ENCODE peak calls at places on chromosomes 7 and 10, in four cellular contexts. I is tibial artery; E is aorta; R is CD4-positive, alpha-beta T cell. C is an unnamed sample. For H3K27me3, the result is how much of the 10 kb centered on the place peaks cover.

GRCh38 chr7:26992670-26993069 is 103.1 kb downstream of the HOXA1 start:
- DNase-seq in I (no peak), E (no peak), R (no peak), C (no peak)

GRCh38 chr7:130982160-130982638 is 248.2 kb upstream of the KLF14 start:
- DNase-seq in I (no peak), E (no peak), R (no peak), C (peak)

GRCh38 chr10:77737608-77738007 is 100.0 kb upstream of the KCNMA1 start:
- DNase-seq in I (no peak), E (no peak), R (no peak), C (no peak)

GRCh38 chr10:70773965-70774809 is 11.0 kb downstream of the TBATA start:
- DNase-seq in I (peak), E (no peak), R (no peak), C (no peak)

GRCh38 chr7:132636581-132636980 is 60.3 kb upstream of the PLXNA4 start:
- DNase-seq in I (no peak), E (no peak), R (no peak), C (no peak)

GRCh38 chr10:78170026-78170475 is 136.4 kb downstream of the RPS24 start:
- DNase-seq in I (no peak), E (no peak), R (no peak), C (peak)

GRCh38 chr7:17986826-17987225 is 40.8 kb downstream of the PRPS1L1 start:
- DNase-seq in I (no peak), E (no peak), R (no peak), C (no peak)

GRCh38 chr7:122143376-122143750 is 686 bp downstream of the AASS start:
- DNase-seq in I (peak), E (peak), R (no peak), C (peak)

GRCh38 chr7:31958216-31958615 is 112.0 kb downstream of the PDE1C start:
- DNase-seq in I (no peak), E (no peak), R (no peak), C (no peak)

GRCh38 chr10:31770307-31770902 is 158.2 kb downstream of the ARHGAP12 start:
- DNase-seq in I (peak), E (peak), R (peak), C (peak)

GRCh38 chr7:28666144-28666543 is 253.8 kb downstream of the CREB5 start:
- DNase-seq in I (no peak), E (no peak), R (no peak), C (no peak)

GRCh38 chr10:24483701-24484100 is 240.0 kb downstream of the ARHGAP21 start:
- DNase-seq in I (no peak), E (no peak), R (no peak), C (no peak)

GRCh38 chr10:132911712-132912097 is 30.7 kb downstream of the CFAP46 start:
- DNase-seq in I (no peak), E (peak), R (peak), C (no peak)

GRCh38 chr7:114865564-114865963 is 56.3 kb upstream of the MDFIC start:
- DNase-seq in I (peak), E (no peak), R (peak), C (peak)

GRCh38 chr7:80681272-80681885 is 42.9 kb downstream of the CD36 start:
- DNase-seq in I (no peak), E (no peak), R (no peak), C (peak)

GRCh38 chr10:541750-542371 is 147.6 kb downstream of the DIP2C start:
- DNase-seq in I (no peak), E (no peak), R (no peak), C (no peak)

GRCh38 chr10:97327348-97328294 is 6.9 kb downstream of the FRAT2 start:
- DNase-seq in I (no peak), E (no peak), R (no peak), C (no peak)

GRCh38 chr10:95295031-95295755 is 4.4 kb upstream of the PDLIM1 start:
- DNase-seq in I (peak), E (peak), R (no peak), C (peak)

GRCh38 chr7:90190995-90191394 is 20.5 kb upstream of the STEAP2 start:
- DNase-seq in I (no peak), E (no peak), R (no peak), C (no peak)

GRCh38 chr7:81618400-81619014 is 151.3 kb downstream of the HGF start:
- DNase-seq in I (no peak), E (no peak), R (no peak), C (peak)

GRCh38 chr7:154587812-154588211 is 415.1 kb downstream of the PAXIP1 start:
- DNase-seq in I (no peak), E (no peak), R (no peak), C (no peak)

GRCh38 chr7:123485721-123486120 is 48.7 kb downstream of the IQUB start:
- DNase-seq in I (no peak), E (no peak), R (no peak), C (no peak)

GRCh38 chr10:70920519-70920918 is 32.2 kb upstream of the PCBD1 start:
- DNase-seq in I (no peak), E (peak), R (no peak), C (no peak)

GRCh38 chr7:22001345-22002004 is 55.8 kb upstream of the CDCA7L start:
- DNase-seq in I (no peak), E (no peak), R (no peak), C (peak)

GRCh38 chr10:51698473-51699063 is 827 bp downstream of the CSTF2T start:
- DNase-seq in I (no peak), E (no peak), R (no peak), C (no peak)

GRCh38 chr10:28797904-28798371 is 120.6 kb downstream of the BAMBI start:
- DNase-seq in I (no peak), E (no peak), R (no peak), C (peak)

GRCh38 chr10:3220853-3221252 is 48.3 kb upstream of the PITRM1 start:
- DNase-seq in I (no peak), E (no peak), R (no peak), C (peak)

GRCh38 chr10:66835400-66835799 is 90.4 kb upstream of the LRRTM3 start:
- DNase-seq in I (no peak), E (no peak), R (no peak), C (no peak)

GRCh38 chr10:49817845-49818244 is 55.7 kb upstream of the OGDHL start:
- DNase-seq in I (no peak), E (no peak), R (no peak), C (no peak)

GRCh38 chr10:78642261-78642660 is 426.5 kb upstream of the ZMIZ1 start:
- DNase-seq in I (no peak), E (no peak), R (no peak), C (no peak)

GRCh38 chr10:132579027-132579859 is 41.7 kb downstream of the INPP5A start:
- DNase-seq in I (no peak), E (peak), R (no peak), C (no peak)

GRCh38 chr10:91891285-91892001 is 17.8 kb downstream of the FGFBP3 start:
- DNase-seq in I (no peak), E (no peak), R (no peak), C (no peak)

GRCh38 chr10:99619090-99619800 is 994 bp downstream of the SLC25A28 start:
- DNase-seq in I (no peak), E (no peak), R (no peak), C (no peak)

DNA sequence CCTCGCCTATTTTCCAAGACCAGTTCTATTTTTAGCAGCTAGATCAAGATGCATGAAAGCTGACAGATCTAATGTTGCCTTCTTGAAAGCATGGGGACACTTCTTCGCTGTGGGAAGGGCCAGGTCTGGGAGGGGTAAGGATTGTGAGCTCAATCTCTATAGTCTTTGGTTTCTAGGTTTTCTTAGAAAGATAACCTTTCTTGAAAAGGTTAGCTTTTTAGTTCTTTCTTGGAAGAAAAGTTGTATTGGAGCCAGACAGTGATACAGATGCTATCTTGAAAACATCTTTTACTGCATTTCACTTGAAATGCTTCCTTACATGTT is 33.3 kb downstream of the CELF2 start:
- DNase-seq in I (no peak), E (no peak), R (no peak), C (no peak)
- H3K27me3 ChIP-seq in I (under half), E (under half), R (under half), C (under half)

DNA sequence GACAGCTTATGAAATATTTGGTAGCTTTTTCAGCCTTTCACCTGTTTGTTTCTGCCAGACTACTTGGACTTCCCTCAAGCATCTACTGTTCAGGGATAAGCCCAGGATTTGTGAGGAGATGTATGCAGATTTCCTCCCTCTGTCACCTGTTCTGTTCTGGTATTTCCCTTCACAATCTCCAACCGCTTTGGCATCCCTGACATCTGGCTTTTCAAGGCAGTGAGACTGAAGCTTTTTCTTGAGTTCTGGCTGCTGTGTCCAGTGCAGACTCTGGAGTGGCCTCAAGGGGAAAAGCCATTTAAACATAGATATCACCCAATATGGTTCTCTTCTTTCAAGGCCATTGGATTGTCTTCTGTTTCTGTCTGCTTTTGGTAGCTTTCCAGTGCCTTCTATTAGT is 369.7 kb downstream of the LRMDA start:
- DNase-seq in I (no peak), E (no peak), R (no peak), C (no peak)
- H3K27me3 ChIP-seq in I (under half), E (under half), R (under half), C (under half)

GRCh38 chr7:151077705-151078232 is 2.8 kb downstream of the FASTK start:
- DNase-seq in I (no peak), E (no peak), R (no peak), C (no peak)

GRCh38 chr7:151075662-151075971 is 5.0 kb downstream of the FASTK start:
- DNase-seq in I (no peak), E (no peak), R (no peak), C (no peak)

GRCh38 chr7:151074817-151075661 is 5.6 kb downstream of the FASTK start:
- DNase-seq in I (no peak), E (no peak), R (no peak), C (no peak)

GRCh38 chr7:151076863-151077704 is 3.5 kb downstream of the FASTK start:
- DNase-seq in I (no peak), E (no peak), R (no peak), C (peak)

DNA sequence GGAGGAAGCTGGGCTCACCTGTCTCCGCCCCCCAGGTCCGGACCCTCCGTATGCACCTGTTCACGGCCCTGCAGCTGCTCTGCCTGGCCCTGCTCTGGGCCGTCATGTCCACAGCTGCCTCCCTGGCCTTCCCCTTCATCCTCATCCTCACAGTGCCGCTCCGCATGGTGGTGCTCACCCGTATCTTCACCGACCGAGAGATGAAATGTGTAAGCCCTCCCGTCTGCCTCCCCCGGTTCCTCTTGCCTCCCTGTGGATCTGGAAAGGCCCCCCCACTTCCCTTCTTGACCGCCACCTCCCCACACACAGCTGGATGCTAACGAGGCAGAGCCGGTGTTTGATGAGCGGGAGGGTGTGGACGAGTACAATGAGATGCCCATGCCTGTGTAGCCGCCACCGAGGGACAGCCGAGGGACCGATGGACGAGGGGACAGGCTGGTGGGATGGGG is 4.6 kb downstream of the FASTK start:
- DNase-seq in I (no peak), E (no peak), R (no peak), C (no peak)
- H3K27me3 ChIP-seq in I (under half), E (under half), R (under half), C (under half)

GRCh38 chr7:25862254-25862992 is 289.6 kb upstream of the NFE2L3 start:
- DNase-seq in I (peak), E (peak), R (peak), C (peak)

GRCh38 chr7:25864511-25864910 is 287.5 kb upstream of the NFE2L3 start:
- DNase-seq in I (no peak), E (no peak), R (no peak), C (no peak)

GRCh38 chr7:25863727-25864116 is 288.3 kb upstream of the NFE2L3 start:
- DNase-seq in I (no peak), E (no peak), R (no peak), C (no peak)

GRCh38 chr7:25862993-25863726 is 288.8 kb upstream of the NFE2L3 start:
- DNase-seq in I (no peak), E (no peak), R (no peak), C (no peak)

GRCh38 chr7:25864943-25865633 is 286.9 kb upstream of the NFE2L3 start:
- DNase-seq in I (no peak), E (no peak), R (no peak), C (no peak)
- H3K27me3 ChIP-seq in I (under half), E (under half), R (half or more), C (half or more)

GRCh38 chr10:69624245-69624786 is 5.7 kb upstream of the FAM241B start:
- DNase-seq in I (no peak), E (no peak), R (no peak), C (no peak)
- H3K27me3 ChIP-seq in I (under half), E (under half), R (under half), C (under half)

GRCh38 chr7:128917061-128917460 is 6.6 kb upstream of the KCP start:
- DNase-seq in I (no peak), E (no peak), R (no peak), C (no peak)

GRCh38 chr7:128919881-128920789 is 9.6 kb upstream of the KCP start:
- DNase-seq in I (no peak), E (no peak), R (no peak), C (no peak)

GRCh38 chr7:128920913-128921582 is 10.5 kb upstream of the KCP start:
- DNase-seq in I (no peak), E (peak), R (no peak), C (no peak)

GRCh38 chr7:128918266-128918665 is 7.8 kb upstream of the KCP start:
- DNase-seq in I (no peak), E (no peak), R (no peak), C (no peak)

DNA sequence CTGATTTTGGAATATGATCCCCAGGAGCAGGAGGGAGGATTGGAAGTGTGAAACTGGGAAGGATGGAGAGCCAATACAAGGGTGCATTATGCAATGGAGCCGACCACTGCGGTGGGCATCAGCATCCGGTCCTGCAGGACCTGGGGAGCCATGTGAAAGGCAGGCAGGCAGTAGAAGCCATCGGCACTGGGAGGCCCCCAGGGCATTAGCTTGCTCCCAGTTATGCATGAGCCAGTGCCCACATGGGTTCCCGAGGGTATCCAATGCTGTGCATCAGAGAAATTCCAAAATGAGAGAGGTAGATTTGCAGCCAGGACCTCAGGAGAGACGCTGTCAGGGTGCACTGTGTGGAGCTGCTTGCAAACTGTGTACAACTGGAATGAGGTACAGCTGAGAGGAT is 8.7 kb upstream of the KCP start:
- DNase-seq in I (no peak), E (no peak), R (no peak), C (no peak)
- H3K27me3 ChIP-seq in I (under half), E (under half), R (under half), C (half or more)

GRCh38 chr10:69663548-69663947 is 33.5 kb downstream of the FAM241B start:
- DNase-seq in I (no peak), E (no peak), R (no peak), C (peak)

GRCh38 chr10:69665457-69666320 is 35.6 kb downstream of the FAM241B start:
- DNase-seq in I (no peak), E (no peak), R (no peak), C (no peak)

GRCh38 chr10:69669408-69669807 is 39.4 kb downstream of the FAM241B start:
- DNase-seq in I (no peak), E (no peak), R (no peak), C (no peak)

GRCh38 chr10:69668722-69669121 is 38.7 kb downstream of the FAM241B start:
- DNase-seq in I (no peak), E (no peak), R (no peak), C (no peak)

DNA sequence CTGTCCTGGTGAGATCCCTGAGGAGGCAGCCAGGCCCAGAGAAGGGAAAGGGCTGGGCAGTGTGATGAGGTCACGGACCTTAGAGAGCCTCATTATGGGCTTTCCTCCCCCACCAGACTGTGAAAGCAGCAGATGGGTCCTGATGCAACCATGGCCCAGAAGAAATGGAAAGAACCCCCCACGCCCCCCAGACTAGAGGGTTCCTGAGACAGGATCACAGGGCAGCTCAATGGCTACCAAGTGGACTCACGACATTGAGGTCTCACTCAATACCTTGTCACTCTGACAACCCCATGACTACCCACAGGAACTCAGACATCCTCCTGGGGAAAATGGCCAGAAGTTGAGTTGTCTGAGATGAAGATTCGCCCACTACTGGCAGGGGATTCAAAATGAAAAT is 36.7 kb downstream of the FAM241B start:
- DNase-seq in I (no peak), E (no peak), R (no peak), C (no peak)
- H3K27me3 ChIP-seq in I (under half), E (under half), R (under half), C (under half)

DNA sequence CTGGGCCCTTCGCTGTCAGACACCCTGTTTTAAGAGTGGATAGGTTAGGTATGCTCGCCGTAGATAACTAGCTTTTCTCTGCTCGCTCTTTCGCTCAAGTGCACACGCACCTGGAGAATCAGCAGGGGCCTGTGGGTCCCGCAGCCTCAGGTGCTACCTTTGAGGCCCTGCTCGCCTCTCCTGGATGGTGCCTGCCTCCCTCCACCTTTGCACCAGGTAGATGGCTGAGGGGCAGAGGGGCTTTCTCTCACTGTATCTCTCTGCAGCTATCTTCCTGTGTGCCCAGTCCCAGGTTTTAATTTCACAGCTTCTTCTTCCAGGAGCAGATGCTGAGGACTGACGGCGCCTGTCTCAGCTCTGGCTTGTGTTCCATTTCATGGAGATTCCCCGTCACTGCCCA is 227.9 kb downstream of the TCF7L2 start:
- DNase-seq in I (no peak), E (no peak), R (no peak), C (no peak)
- H3K27me3 ChIP-seq in I (under half), E (under half), R (under half), C (under half)

GRCh38 chr7:2088801-2089200 is 143.9 kb downstream of the MAD1L1 start:
- DNase-seq in I (no peak), E (no peak), R (no peak), C (no peak)
- H3K27me3 ChIP-seq in I (under half), E (under half), R (under half), C (under half)